ENCODE peak calls at places on chromosomes 6 and 20, in four cellular contexts. E is trophoblast cell, K is lower lobe of right lung, Y is PC-9. X is an unnamed sample.
A peak's percentile ranks its signal among the peaks of the same experiment; 100 is the strongest.

GRCh38 chr6:81487489-81487888 is 265.0 kb downstream of the TENT5A start:
- DNase-seq in E (peak; percentile 15), Y (no peak), K (no peak), X (no peak)

GRCh38 chr20:36368869-36369268 is 62.7 kb downstream of the DLGAP4 start:
- DNase-seq in K (no peak), E (no peak), Y (no peak), X (no peak)

GRCh38 chr6:39517763-39518162 is 195.3 kb upstream of the KCNK16 start:
- DNase-seq in Y (no peak), E (peak; percentile 50), K (no peak), X (no peak)

GRCh38 chr6:37492236-37493046 is 7.3 kb downstream of the CCDC167 start:
- DNase-seq in K (peak; percentile 2), Y (no peak), E (no peak), X (no peak)

GRCh38 chr20:49612127-49612738 is 44.3 kb upstream of the PTGIS start:
- DNase-seq in Y (peak; percentile 85), E (no peak), K (peak; percentile 48), X (no peak)

GRCh38 chr6:1295420-1295819 is 16.5 kb upstream of the FOXQ1 start:
- DNase-seq in E (no peak), Y (no peak), K (no peak), X (no peak)

GRCh38 chr6:156423075-156423474 is 354.1 kb upstream of the ARID1B start:
- DNase-seq in Y (no peak), K (no peak), E (no peak), X (no peak)

GRCh38 chr6:33288942-33289783 is at the start of the genes PFDN6 and WDR46:
- DNase-seq in Y (peak; percentile 78), E (peak; percentile 89), K (peak; percentile 83), X (peak; percentile 85)

GRCh38 chr6:142323377-142323776 is 21.6 kb downstream of the ADGRG6 start:
- DNase-seq in E (peak; percentile 99), K (no peak), Y (peak; percentile 25), X (peak; percentile 77)

GRCh38 chr6:77470983-77471382 is 7.7 kb upstream of the HTR1B start:
- DNase-seq in E (no peak), Y (no peak), K (no peak), X (peak; percentile 69)

GRCh38 chr6:43699564-43700186 is 12.1 kb upstream of the MRPS18A start:
- DNase-seq in E (no peak), K (no peak), Y (peak; percentile 57), X (peak; percentile 16)

GRCh38 chr6:95091823-95092436 is 485.4 kb upstream of the MANEA start:
- DNase-seq in Y (no peak), K (no peak), E (peak; percentile 76), X (peak; percentile 64)

GRCh38 chr20:24917056-24917455 is 32.0 kb upstream of the CST7 start:
- DNase-seq in Y (no peak), E (no peak), K (no peak), X (no peak)

GRCh38 chr6:126826315-126826714 is 292.2 kb upstream of the RSPO3 start:
- DNase-seq in K (no peak), Y (no peak), E (no peak), X (no peak)

GRCh38 chr20:21125072-21125848 is 622 bp upstream of the KIZ start:
- DNase-seq in Y (no peak), E (peak; percentile 53), K (peak; percentile 57), X (no peak)

GRCh38 chr6:5025911-5026819 is 22.3 kb upstream of the RPP40 start:
- DNase-seq in E (peak; percentile 55), K (peak; percentile 62), Y (peak; percentile 50), X (no peak)

GRCh38 chr6:31586596-31586995 is 519 bp downstream of the LST1 start:
- DNase-seq in E (no peak), K (no peak), Y (no peak), X (no peak)

GRCh38 chr6:165821754-165822153 is 158.7 kb upstream of the PDE10A start:
- DNase-seq in K (no peak), E (no peak), Y (no peak), X (no peak)

GRCh38 chr6:145204258-145204766 is 531.0 kb downstream of the EPM2A start:
- DNase-seq in K (no peak), E (no peak), Y (no peak), X (no peak)

GRCh38 chr20:48474022-48474421 is 353.8 kb downstream of the PREX1 start:
- DNase-seq in E (no peak), Y (no peak), K (no peak), X (no peak)

GRCh38 chr6:101226677-101227135 is 166.8 kb upstream of the GRIK2 start:
- DNase-seq in Y (peak; percentile 67), K (no peak), E (peak; percentile 92), X (peak; percentile 9)

GRCh38 chr20:11585752-11586352 is 331.8 kb upstream of the BTBD3 start:
- DNase-seq in K (no peak), Y (no peak), E (peak; percentile 41), X (peak; percentile 22)

GRCh38 chr6:12115492-12115891 is 103.4 kb downstream of the HIVEP1 start:
- DNase-seq in E (no peak), K (no peak), Y (no peak), X (no peak)

GRCh38 chr6:110233769-110234374 is 53.6 kb downstream of the CDC40 start:
- DNase-seq in K (no peak), Y (no peak), E (no peak), X (no peak)

GRCh38 chr20:52494244-52494643 is 302.7 kb upstream of the ZFP64 start:
- DNase-seq in Y (no peak), E (peak; percentile 70), K (no peak), X (peak; percentile 91)

GRCh38 chr6:26029570-26029856 is 57.7 kb upstream of the HFE start:
- DNase-seq in K (no peak), Y (no peak), E (no peak), X (no peak)

GRCh38 chr20:25341716-25342680 is 48.6 kb downstream of the ABHD12 start:
- DNase-seq in K (no peak), E (peak; percentile 33), Y (no peak), X (peak; percentile 33)

GRCh38 chr6:53837875-53838806 is 43.3 kb downstream of the LRRC1 start:
- DNase-seq in K (no peak), Y (no peak), E (no peak), X (no peak)

GRCh38 chr20:17765017-17765416 is 65.3 kb downstream of the BANF2 start:
- DNase-seq in Y (no peak), E (peak; percentile 7), K (no peak), X (no peak)

GRCh38 chr6:68572525-68572924 is 62.6 kb upstream of the ADGRB3 start:
- DNase-seq in E (peak; percentile 35), K (no peak), Y (peak; percentile 4), X (no peak)

GRCh38 chr20:33046412-33046811 is 7.3 kb upstream of the BPIFB3 start:
- DNase-seq in K (no peak), E (no peak), Y (no peak), X (no peak)

GRCh38 chr6:31922942-31923341 is 4.6 kb upstream of the C2 start:
- DNase-seq in E (peak; percentile 48), Y (no peak), K (no peak), X (no peak)

GRCh38 chr6:3421763-3422456 is 34.9 kb downstream of the SLC22A23 start:
- DNase-seq in Y (peak; percentile 23), E (peak; percentile 47), K (no peak), X (peak; percentile 68)

DNA sequence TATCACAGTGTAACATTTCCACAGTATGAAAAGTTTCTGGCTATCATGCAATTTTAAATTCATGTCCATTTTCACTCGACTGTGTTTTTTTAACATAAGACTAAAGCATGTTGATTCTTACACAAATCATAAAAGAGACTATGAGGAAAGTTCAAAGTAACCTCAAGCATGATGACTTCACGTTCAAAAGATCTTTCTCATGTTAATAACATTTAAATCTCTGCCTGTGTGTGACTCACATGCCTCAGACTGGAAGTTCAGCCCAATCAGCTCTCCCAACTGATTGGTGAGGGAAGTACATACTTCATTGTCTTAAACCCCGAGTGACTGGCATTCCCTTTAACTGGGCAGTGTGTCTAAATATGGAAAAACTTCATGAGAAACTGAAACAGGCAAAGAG is 37.4 kb downstream of the ATXN1 start:
- DNase-seq in K (no peak), E (peak; percentile 89), Y (peak; percentile 34), X (peak; percentile 90)
- H3K4me1 ChIP-seq in K (peaks cover 61% of the 10 kb centered on the region), E (peaks cover 3% of the 10 kb centered on the region), Y (peaks cover 28% of the 10 kb centered on the region), X (peaks cover 62% of the 10 kb centered on the region)

GRCh38 chr6:80454661-80455365 is 348.3 kb downstream of the BCKDHB start:
- DNase-seq in E (no peak), K (no peak), Y (no peak), X (peak; percentile 84)

GRCh38 chr6:80454197-80454596 is 347.7 kb downstream of the BCKDHB start:
- DNase-seq in E (peak; percentile 49), K (no peak), Y (peak; percentile 56), X (peak; percentile 96)

GRCh38 chr6:80460396-80460912 is 354.0 kb downstream of the BCKDHB start:
- DNase-seq in K (no peak), Y (no peak), E (no peak), X (no peak)

DNA sequence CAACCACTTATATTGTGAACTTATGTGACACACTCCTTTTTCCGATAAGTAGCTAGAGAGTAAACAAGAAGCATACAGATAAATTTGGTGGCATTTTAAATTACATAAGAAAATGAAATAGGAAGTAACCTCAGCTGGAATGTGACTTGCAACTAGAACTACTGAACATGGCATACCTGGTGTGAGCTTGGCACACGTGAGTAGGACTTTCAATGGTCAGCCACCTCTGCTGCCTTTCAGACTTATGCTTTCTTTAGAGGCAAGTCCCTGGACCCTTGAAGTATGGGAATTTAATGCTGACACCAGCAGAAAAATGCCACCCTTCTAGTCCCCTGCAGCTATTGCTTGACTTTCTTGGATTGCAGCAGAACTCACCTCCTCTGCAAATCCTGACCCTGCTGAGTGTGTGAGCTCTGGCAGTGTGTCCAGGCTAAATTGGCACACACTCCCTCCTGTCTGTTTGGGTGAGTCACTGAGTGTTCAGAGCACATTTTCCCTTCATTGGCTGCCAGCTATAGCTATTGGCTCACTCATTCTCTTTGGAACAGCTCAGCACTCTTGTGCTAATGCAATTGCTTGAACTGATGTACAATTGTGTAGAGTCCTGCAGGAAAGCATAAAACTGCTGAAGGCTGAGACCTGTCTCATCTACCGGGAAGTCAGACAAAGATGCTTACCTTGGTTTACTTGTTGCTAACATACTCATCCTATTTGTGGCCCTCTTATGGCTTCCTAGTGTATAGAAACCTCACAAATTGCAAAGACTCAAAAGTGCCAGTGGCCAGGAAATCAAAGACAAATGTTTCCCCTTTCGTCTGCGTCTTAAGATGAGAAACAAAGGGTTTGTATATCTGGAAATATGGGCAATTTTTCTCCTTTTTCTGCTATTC is 350.8 kb downstream of the BCKDHB start:
- DNase-seq in K (peak; percentile 46), E (no peak), Y (peak; percentile 49), X (peak; percentile 93)
- H3K4me1 ChIP-seq in K (peaks cover 12% of the 10 kb centered on the region), E (no peaks in the 10 kb centered on the region), Y (peaks cover 41% of the 10 kb centered on the region), X (peaks cover 36% of the 10 kb centered on the region)

DNA sequence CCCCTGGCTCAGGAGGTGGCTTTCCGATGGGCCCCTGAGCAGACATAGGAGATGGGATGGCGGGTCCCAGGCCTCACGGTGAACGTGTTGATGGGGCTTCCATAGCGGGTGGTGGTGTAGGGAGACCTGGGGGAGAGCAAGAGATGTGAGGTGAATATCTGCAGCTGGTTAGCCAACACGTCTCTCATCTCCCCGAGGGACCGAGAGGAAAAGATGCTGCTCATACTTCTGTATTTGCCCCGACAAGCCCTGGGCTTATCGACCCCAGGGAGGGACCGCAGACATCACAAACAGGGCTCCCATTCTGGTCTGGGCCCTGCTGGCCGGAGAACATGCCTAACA is 38.7 kb downstream of the C6orf132 start:
- DNase-seq in Y (no peak), K (no peak), E (no peak), X (no peak)
- H3K4me1 ChIP-seq in Y (peaks cover 34% of the 10 kb centered on the region), K (peaks cover 50% of the 10 kb centered on the region), E (peaks cover 3% of the 10 kb centered on the region), X (peaks cover 30% of the 10 kb centered on the region)

DNA sequence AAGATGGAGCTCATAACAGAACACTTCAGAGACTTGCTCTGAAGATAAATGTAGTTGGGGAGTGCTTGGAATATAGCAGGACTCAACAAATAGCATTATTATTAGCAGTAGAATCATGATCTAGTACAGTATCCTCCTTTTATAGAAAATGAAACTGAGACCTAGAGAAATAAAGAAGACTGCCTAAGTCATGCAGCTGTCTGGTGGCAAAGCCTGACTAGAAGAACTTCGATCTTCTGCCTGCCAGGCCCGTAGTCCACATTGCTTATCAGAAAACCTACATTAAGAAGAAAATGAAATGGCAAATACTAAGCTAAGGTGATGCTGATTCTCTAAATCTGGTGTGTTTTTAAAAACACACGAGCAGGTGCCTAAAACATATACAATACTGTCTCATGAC is 46.4 kb upstream of the DST start:
- DNase-seq in Y (no peak), K (no peak), E (no peak), X (no peak)
- H3K4me1 ChIP-seq in Y (peaks cover 26% of the 10 kb centered on the region), K (peaks cover 20% of the 10 kb centered on the region), E (no peaks in the 10 kb centered on the region), X (peaks cover 32% of the 10 kb centered on the region)